ENCODE peak calls at places on chromosomes 2 and 18, in four cellular contexts. P is IMR-90, D is fibroblast of lung, E is PC-9. H is an unnamed sample.

GRCh38 chr18:74219056-74219455 is 70.7 kb downstream of the TIMM21 start:
- DNase-seq in P (no peak), D (no peak), E (peak), H (no peak)

GRCh38 chr2:205745661-205746407 is 63.5 kb downstream of the NRP2 start:
- DNase-seq in P (no peak), D (no peak), E (no peak), H (no peak)

GRCh38 chr2:45886229-45886663 is 234.8 kb downstream of the PRKCE start:
- DNase-seq in P (no peak), D (no peak), E (no peak), H (no peak)

GRCh38 chr18:44507729-44508325 is 172.9 kb upstream of the SETBP1 start:
- DNase-seq in P (no peak), D (no peak), E (no peak), H (peak)

GRCh38 chr18:555705-556402 is 24.3 kb upstream of the CETN1 start:
- DNase-seq in P (no peak), D (no peak), E (no peak), H (no peak)

GRCh38 chr2:155442755-155443372 is 744.4 kb downstream of the KCNJ3 start:
- DNase-seq in P (no peak), D (peak), E (no peak), H (no peak)

GRCh38 chr2:224847431-224847830 is 131.3 kb upstream of the CCDC195 start:
- DNase-seq in P (no peak), D (no peak), E (no peak), H (no peak)

GRCh38 chr2:174344716-174345472 is 10.1 kb downstream of the SP9 start:
- DNase-seq in P (peak), D (peak), E (peak), H (peak)

GRCh38 chr2:102334471-102334870 is 21.1 kb upstream of the IL18R1 start:
- DNase-seq in P (peak), D (no peak), E (no peak), H (peak)

GRCh38 chr2:28637648-28638047 is 114.0 kb upstream of the PPP1CB start:
- DNase-seq in P (no peak), D (no peak), E (no peak), H (no peak)

GRCh38 chr18:60064271-60064670 is 164.5 kb downstream of the PMAIP1 start:
- DNase-seq in P (peak), D (peak), E (no peak), H (no peak)

GRCh38 chr18:48139427-48140347 is 209.2 kb upstream of the SMAD2 start:
- DNase-seq in P (no peak), D (no peak), E (peak), H (no peak)

GRCh38 chr2:180924078-180924477 is 56.3 kb upstream of the UBE2E3 start:
- DNase-seq in P (no peak), D (no peak), E (no peak), H (no peak)

GRCh38 chr2:156518160-156518559 is 82.0 kb downstream of the GPD2 start:
- DNase-seq in P (no peak), D (no peak), E (no peak), H (no peak)

GRCh38 chr18:23810396-23810795 is 121.1 kb downstream of the LAMA3 start:
- DNase-seq in P (no peak), D (no peak), E (no peak), H (no peak)

GRCh38 chr2:25618676-25619075 is 54.7 kb downstream of the DTNB start:
- DNase-seq in P (peak), D (peak), E (peak), H (peak)

GRCh38 chr2:16722121-16722520 is 56.5 kb upstream of the CYRIA start:
- DNase-seq in P (no peak), D (no peak), E (no peak), H (no peak)

GRCh38 chr2:177882501-177882900 is 190.1 kb downstream of the PDE11A start:
- DNase-seq in P (no peak), D (no peak), E (no peak), H (no peak)

GRCh38 chr2:213187386-213187785 is 36.0 kb upstream of the IKZF2 start:
- DNase-seq in P (peak), D (peak), E (no peak), H (no peak)

GRCh38 chr2:239891692-239892091 is 133.4 kb downstream of the NDUFA10 start:
- DNase-seq in P (no peak), D (no peak), E (no peak), H (no peak)

DNA sequence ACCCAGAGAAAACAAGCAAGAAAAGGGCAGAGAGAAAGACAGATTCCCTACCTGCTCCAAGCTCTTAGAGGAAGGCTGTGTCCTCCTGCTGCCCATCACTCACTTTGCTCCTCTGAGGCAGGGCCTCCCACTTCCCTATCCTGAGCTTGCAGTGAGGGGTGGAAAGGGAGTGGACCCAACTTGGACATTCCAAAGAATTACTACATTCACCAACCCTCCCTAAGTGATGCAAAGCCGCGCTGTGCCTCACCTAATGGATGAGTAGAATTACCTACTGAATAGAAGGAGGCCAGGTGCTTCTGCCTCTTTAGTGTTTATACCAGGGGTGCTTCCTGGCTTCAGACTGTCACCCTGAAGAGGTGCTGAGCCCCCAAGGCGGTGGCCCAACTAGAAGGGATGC is 5.6 kb upstream of the OSR1 start:
- DNase-seq in P (no peak), D (no peak), E (no peak), H (no peak)
- H2AFZ ChIP-seq in P (no peak), D (no peak), E (no peak), H (no peak)

GRCh38 chr2:30164131-30164925 is 17.5 kb downstream of the YPEL5 start:
- DNase-seq in P (peak), D (peak), E (peak), H (no peak)
- H2AFZ ChIP-seq in P (no peak), D (no peak), E (no peak), H (no peak)

DNA sequence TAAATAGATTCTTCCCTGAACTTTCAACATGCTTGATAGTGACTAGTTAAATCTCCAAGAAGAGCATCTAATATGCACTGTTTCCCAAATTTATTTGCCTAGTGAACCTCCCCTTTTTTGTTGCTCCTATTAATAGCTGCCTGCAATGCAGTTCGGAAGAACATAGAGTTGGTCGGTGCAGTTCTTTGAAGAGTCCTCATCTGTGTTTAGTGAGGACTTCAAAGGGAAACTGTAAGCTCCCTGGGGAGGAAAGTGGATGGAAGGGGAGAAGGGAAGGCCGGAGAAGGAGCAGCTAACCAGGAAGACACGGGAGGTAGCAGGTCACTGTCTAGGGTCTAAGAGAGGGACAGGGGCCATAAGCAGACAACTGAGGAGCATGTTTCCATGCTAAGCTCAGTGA is 48.9 kb upstream of the ANXA4 start:
- DNase-seq in P (no peak), D (no peak), E (no peak), H (no peak)
- H2AFZ ChIP-seq in P (no peak), D (peak), E (no peak), H (no peak)

DNA sequence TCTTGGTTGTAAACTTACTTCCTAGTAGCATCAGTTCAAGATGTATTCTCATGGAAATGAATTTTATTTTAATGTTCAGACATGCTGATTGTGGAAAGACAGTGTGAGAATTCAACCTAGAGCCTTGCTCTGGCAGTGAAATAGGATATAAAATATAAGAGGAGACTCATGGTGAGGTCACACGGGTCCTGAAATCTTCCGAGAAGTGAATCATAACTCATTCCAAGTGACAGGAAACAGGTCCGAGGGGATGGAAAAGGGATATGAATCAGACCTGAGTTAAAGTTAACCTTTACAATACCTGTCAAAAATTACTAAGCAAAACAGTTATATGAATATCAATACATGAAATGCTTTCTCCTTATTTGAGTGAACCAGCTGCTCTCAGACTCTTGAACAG is 185.2 kb upstream of the LRRTM1 start:
- DNase-seq in P (peak), D (peak), E (no peak), H (peak)
- H2AFZ ChIP-seq in P (no peak), D (no peak), E (no peak), H (no peak)

GRCh38 chr2:182144780-182145170 is 159.1 kb downstream of the PPP1R1C start:
- DNase-seq in P (no peak), D (peak), E (no peak), H (peak)

GRCh38 chr2:182144039-182144779 is 158.6 kb downstream of the PPP1R1C start:
- DNase-seq in P (no peak), D (peak), E (no peak), H (peak)

DNA sequence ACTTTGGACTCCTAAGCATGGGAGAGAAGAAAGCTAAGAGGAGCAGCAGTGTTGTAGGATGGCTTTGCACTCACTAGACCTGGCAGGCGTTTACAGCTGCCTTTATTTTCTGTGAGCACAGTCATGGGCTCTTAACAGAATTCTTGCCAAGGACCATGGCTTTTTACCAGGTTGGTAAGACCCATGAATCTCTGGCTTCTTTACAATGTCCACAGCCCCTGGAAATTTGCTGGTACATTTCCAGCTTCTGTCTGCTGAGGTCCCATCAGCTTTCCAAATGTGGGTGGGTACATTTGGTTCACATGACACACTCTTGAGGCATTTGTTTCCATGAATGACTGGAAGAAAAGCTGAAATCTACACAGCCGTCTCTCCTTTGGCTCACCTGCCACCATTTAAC is 162.7 kb downstream of the PPP1R1C start:
- DNase-seq in P (no peak), D (peak), E (no peak), H (no peak)
- H2AFZ ChIP-seq in P (peak), D (no peak), E (peak), H (no peak)

GRCh38 chr2:120845281-120845680 is 109.6 kb downstream of the GLI2 start:
- DNase-seq in P (peak), D (peak), E (no peak), H (no peak)
- H2AFZ ChIP-seq in P (no peak), D (no peak), E (no peak), H (no peak)

GRCh38 chr2:134198006-134198634 is 55.8 kb upstream of the MGAT5 start:
- DNase-seq in P (no peak), D (no peak), E (no peak), H (no peak)
- H2AFZ ChIP-seq in P (no peak), D (no peak), E (no peak), H (no peak)

DNA sequence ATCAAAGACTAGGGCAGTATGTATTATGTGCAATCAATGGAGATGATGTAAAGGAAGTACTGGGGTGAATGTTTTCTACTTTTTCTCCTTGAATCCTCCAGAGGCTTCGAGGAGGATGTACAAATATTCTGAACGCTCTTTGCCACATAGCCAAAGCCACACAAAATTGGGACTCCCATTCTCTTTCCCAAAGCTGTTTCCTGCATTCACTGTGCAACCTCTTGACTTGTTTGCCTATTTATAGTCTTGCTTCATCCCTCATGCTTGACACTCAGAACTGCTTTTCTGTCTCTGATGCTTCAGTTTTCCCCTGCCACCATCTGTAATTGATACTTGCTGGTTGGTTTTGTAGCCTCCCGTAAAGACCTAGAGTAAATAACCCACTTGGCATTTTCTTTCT is 208.2 kb upstream of the RBMS1 start:
- DNase-seq in P (no peak), D (no peak), E (no peak), H (no peak)
- H2AFZ ChIP-seq in P (no peak), D (no peak), E (no peak), H (no peak)

DNA sequence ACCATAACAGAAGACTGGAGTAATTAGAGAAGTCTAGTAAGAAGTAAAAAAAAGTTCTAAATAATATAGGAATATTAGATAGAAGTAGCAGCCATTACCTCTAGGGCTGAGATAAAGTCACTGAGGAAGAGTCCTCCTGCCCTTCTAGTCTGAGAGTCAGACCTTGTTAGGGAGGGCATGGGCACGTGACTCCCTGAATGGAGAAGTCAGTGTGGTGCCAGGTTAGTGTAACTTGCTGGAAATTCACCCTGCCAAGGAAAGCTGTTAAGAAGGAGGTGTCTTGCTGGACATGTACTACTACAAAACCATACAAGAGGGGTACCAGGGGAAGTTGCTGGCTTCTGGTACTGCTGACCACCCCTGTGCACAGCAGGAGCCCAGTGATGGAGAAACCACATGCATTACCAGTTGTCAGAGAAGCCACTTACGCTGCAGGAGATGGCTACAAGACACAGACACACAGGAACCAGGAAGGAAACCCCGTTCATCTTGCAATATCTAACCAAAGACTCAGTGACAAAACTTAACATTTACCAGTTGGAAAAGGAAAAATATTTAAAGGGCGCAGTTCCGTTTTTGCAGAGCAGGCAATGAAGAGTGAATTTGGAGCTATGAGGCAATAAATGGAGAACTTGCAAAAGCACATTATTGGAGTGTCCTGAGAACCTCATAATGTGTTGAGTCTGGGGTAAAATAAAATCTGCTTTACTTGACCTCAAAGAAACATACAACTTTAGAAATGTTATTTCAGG is 77.2 kb upstream of the TLK1 start:
- DNase-seq in P (no peak), D (no peak), E (no peak), H (no peak)
- H2AFZ ChIP-seq in P (no peak), D (no peak), E (no peak), H (no peak)